ENCODE peak calls at places on chromosomes 7 and 10, in ten cellular contexts. One of them, this sample, is unnamed.

GRCh38 chr10:13390604-13391522 is 42.8 kb upstream of the SEPHS1 start:
- DNase-seq in NCI-H510A treated with DMSO at 0.1 percent for 48 hours: no peak
- DNase-seq in EL: no peak
- DNase-seq in Kasumi-1: peak; percentile 27
- DNase-seq in KG1: peak; percentile 2
- DNase-seq in HCEC 1CT: no peak
- DNase-seq in astrocyte of the cerebellum: no peak
- DNase-seq in MM.1S: no peak
- DNase-seq in activated CD4-positive, alpha-beta memory T cell treated with anti-CD3 and anti-CD28 coated beads, Interleukin-2, amount 10 ng/mL, durations not matched to agents 7 days and 5 days: no peak
- DNase-seq in upper lobe of left lung: peak; percentile 39
- DNase-seq in this sample: no peak

GRCh38 chr7:6261699-6262098 is 10.7 kb downstream of the CYTH3 start:
- DNase-seq in NCI-H510A treated with DMSO at 0.1 percent for 48 hours: no peak
- DNase-seq in EL: no peak
- DNase-seq in Kasumi-1: no peak
- DNase-seq in KG1: no peak
- DNase-seq in HCEC 1CT: no peak
- DNase-seq in astrocyte of the cerebellum: no peak
- DNase-seq in MM.1S: no peak
- DNase-seq in activated CD4-positive, alpha-beta memory T cell treated with anti-CD3 and anti-CD28 coated beads, Interleukin-2, amount 10 ng/mL, durations not matched to agents 7 days and 5 days: no peak
- DNase-seq in upper lobe of left lung: no peak
- DNase-seq in this sample: no peak

GRCh38 chr10:120433176-120433575 is 23.9 kb upstream of the PLPP4 start:
- DNase-seq in NCI-H510A treated with DMSO at 0.1 percent for 48 hours: no peak
- DNase-seq in EL: no peak
- DNase-seq in Kasumi-1: no peak
- DNase-seq in KG1: no peak
- DNase-seq in HCEC 1CT: no peak
- DNase-seq in astrocyte of the cerebellum: no peak
- DNase-seq in MM.1S: no peak
- DNase-seq in activated CD4-positive, alpha-beta memory T cell treated with anti-CD3 and anti-CD28 coated beads, Interleukin-2, amount 10 ng/mL, durations not matched to agents 7 days and 5 days: no peak
- DNase-seq in upper lobe of left lung: no peak
- DNase-seq in this sample: no peak

GRCh38 chr10:101694674-101695403 is at the start of gene FBXW4:
- DNase-seq in NCI-H510A treated with DMSO at 0.1 percent for 48 hours: peak; percentile 22
- DNase-seq in EL: peak; percentile 43
- DNase-seq in Kasumi-1: peak; percentile 68
- DNase-seq in KG1: no peak
- DNase-seq in HCEC 1CT: peak; percentile 20
- DNase-seq in astrocyte of the cerebellum: no peak
- DNase-seq in MM.1S: peak; percentile 83
- DNase-seq in activated CD4-positive, alpha-beta memory T cell treated with anti-CD3 and anti-CD28 coated beads, Interleukin-2, amount 10 ng/mL, durations not matched to agents 7 days and 5 days: peak; percentile 75
- DNase-seq in upper lobe of left lung: peak; percentile 72
- DNase-seq in this sample: peak; percentile 78

GRCh38 chr10:14253079-14253478 is 77.6 kb downstream of the FRMD4A start:
- DNase-seq in NCI-H510A treated with DMSO at 0.1 percent for 48 hours: no peak
- DNase-seq in EL: peak; percentile 41
- DNase-seq in Kasumi-1: no peak
- DNase-seq in KG1: no peak
- DNase-seq in HCEC 1CT: no peak
- DNase-seq in astrocyte of the cerebellum: no peak
- DNase-seq in MM.1S: no peak
- DNase-seq in activated CD4-positive, alpha-beta memory T cell treated with anti-CD3 and anti-CD28 coated beads, Interleukin-2, amount 10 ng/mL, durations not matched to agents 7 days and 5 days: no peak
- DNase-seq in upper lobe of left lung: no peak
- DNase-seq in this sample: no peak

GRCh38 chr10:128463991-128464755 is 337.9 kb upstream of the MKI67 start:
- DNase-seq in NCI-H510A treated with DMSO at 0.1 percent for 48 hours: peak; percentile 4
- DNase-seq in EL: peak; percentile 39
- DNase-seq in Kasumi-1: no peak
- DNase-seq in KG1: no peak
- DNase-seq in HCEC 1CT: peak; percentile 11
- DNase-seq in astrocyte of the cerebellum: peak; percentile 11
- DNase-seq in MM.1S: no peak
- DNase-seq in activated CD4-positive, alpha-beta memory T cell treated with anti-CD3 and anti-CD28 coated beads, Interleukin-2, amount 10 ng/mL, durations not matched to agents 7 days and 5 days: peak; percentile 41
- DNase-seq in upper lobe of left lung: no peak
- DNase-seq in this sample: peak; percentile 59

GRCh38 chr7:103630318-103630717 is 184.3 kb upstream of the SLC26A5 start:
- DNase-seq in NCI-H510A treated with DMSO at 0.1 percent for 48 hours: no peak
- DNase-seq in EL: peak; percentile 50
- DNase-seq in Kasumi-1: no peak
- DNase-seq in KG1: no peak
- DNase-seq in HCEC 1CT: peak; percentile 53
- DNase-seq in astrocyte of the cerebellum: no peak
- DNase-seq in MM.1S: no peak
- DNase-seq in activated CD4-positive, alpha-beta memory T cell treated with anti-CD3 and anti-CD28 coated beads, Interleukin-2, amount 10 ng/mL, durations not matched to agents 7 days and 5 days: no peak
- DNase-seq in upper lobe of left lung: no peak
- DNase-seq in this sample: peak; percentile 55

GRCh38 chr10:77219046-77219445 is 418.6 kb downstream of the KCNMA1 start:
- DNase-seq in NCI-H510A treated with DMSO at 0.1 percent for 48 hours: no peak
- DNase-seq in EL: no peak
- DNase-seq in Kasumi-1: no peak
- DNase-seq in KG1: no peak
- DNase-seq in HCEC 1CT: no peak
- DNase-seq in astrocyte of the cerebellum: no peak
- DNase-seq in MM.1S: no peak
- DNase-seq in activated CD4-positive, alpha-beta memory T cell treated with anti-CD3 and anti-CD28 coated beads, Interleukin-2, amount 10 ng/mL, durations not matched to agents 7 days and 5 days: no peak
- DNase-seq in upper lobe of left lung: no peak
- DNase-seq in this sample: no peak

GRCh38 chr10:91694170-91694794 is 61.4 kb upstream of the PPP1R3C start:
- DNase-seq in NCI-H510A treated with DMSO at 0.1 percent for 48 hours: peak; percentile 30
- DNase-seq in EL: peak; percentile 40
- DNase-seq in Kasumi-1: peak; percentile 66
- DNase-seq in KG1: no peak
- DNase-seq in HCEC 1CT: peak; percentile 45
- DNase-seq in astrocyte of the cerebellum: no peak
- DNase-seq in MM.1S: peak; percentile 40
- DNase-seq in activated CD4-positive, alpha-beta memory T cell treated with anti-CD3 and anti-CD28 coated beads, Interleukin-2, amount 10 ng/mL, durations not matched to agents 7 days and 5 days: no peak
- DNase-seq in upper lobe of left lung: no peak
- DNase-seq in this sample: peak; percentile 73

GRCh38 chr10:33371234-33371633 is 36.8 kb upstream of the NRP1 start:
- DNase-seq in NCI-H510A treated with DMSO at 0.1 percent for 48 hours: no peak
- DNase-seq in EL: no peak
- DNase-seq in Kasumi-1: no peak
- DNase-seq in KG1: no peak
- DNase-seq in HCEC 1CT: no peak
- DNase-seq in astrocyte of the cerebellum: no peak
- DNase-seq in MM.1S: no peak
- DNase-seq in activated CD4-positive, alpha-beta memory T cell treated with anti-CD3 and anti-CD28 coated beads, Interleukin-2, amount 10 ng/mL, durations not matched to agents 7 days and 5 days: no peak
- DNase-seq in upper lobe of left lung: no peak
- DNase-seq in this sample: peak; percentile 34

GRCh38 chr10:86301971-86302370 is 64.6 kb downstream of the GRID1 start:
- DNase-seq in NCI-H510A treated with DMSO at 0.1 percent for 48 hours: no peak
- DNase-seq in EL: no peak
- DNase-seq in Kasumi-1: no peak
- DNase-seq in KG1: no peak
- DNase-seq in HCEC 1CT: no peak
- DNase-seq in astrocyte of the cerebellum: no peak
- DNase-seq in MM.1S: no peak
- DNase-seq in activated CD4-positive, alpha-beta memory T cell treated with anti-CD3 and anti-CD28 coated beads, Interleukin-2, amount 10 ng/mL, durations not matched to agents 7 days and 5 days: peak; percentile 2
- DNase-seq in upper lobe of left lung: peak; percentile 8
- DNase-seq in this sample: no peak

GRCh38 chr7:2149672-2150444 is 82.9 kb downstream of the MAD1L1 start:
- DNase-seq in NCI-H510A treated with DMSO at 0.1 percent for 48 hours: no peak
- DNase-seq in EL: no peak
- DNase-seq in Kasumi-1: no peak
- DNase-seq in KG1: no peak
- DNase-seq in HCEC 1CT: no peak
- DNase-seq in astrocyte of the cerebellum: no peak
- DNase-seq in MM.1S: no peak
- DNase-seq in activated CD4-positive, alpha-beta memory T cell treated with anti-CD3 and anti-CD28 coated beads, Interleukin-2, amount 10 ng/mL, durations not matched to agents 7 days and 5 days: no peak
- DNase-seq in upper lobe of left lung: no peak
- DNase-seq in this sample: no peak

GRCh38 chr7:106023369-106024322 is 60.6 kb downstream of the CDHR3 start:
- DNase-seq in NCI-H510A treated with DMSO at 0.1 percent for 48 hours: no peak
- DNase-seq in EL: no peak
- DNase-seq in Kasumi-1: no peak
- DNase-seq in KG1: no peak
- DNase-seq in HCEC 1CT: no peak
- DNase-seq in astrocyte of the cerebellum: no peak
- DNase-seq in MM.1S: no peak
- DNase-seq in activated CD4-positive, alpha-beta memory T cell treated with anti-CD3 and anti-CD28 coated beads, Interleukin-2, amount 10 ng/mL, durations not matched to agents 7 days and 5 days: no peak
- DNase-seq in upper lobe of left lung: no peak
- DNase-seq in this sample: no peak